ENCODE peak calls at places on chromosomes 2 and 18, in four cellular contexts. W, U, N and H are unnamed samples.

GRCh38 chr2:215664847-215665525 is 229.1 kb upstream of the FN1 start:
- DNase-seq in W (no peak), N (no peak), U (peak), H (no peak)

GRCh38 chr2:232876071-232876977 is 6.3 kb downstream of the SNORC start:
- DNase-seq in U (peak), N (no peak), W (no peak), H (peak)

GRCh38 chr2:9703701-9704221 is 73.0 kb upstream of the YWHAQ start:
- DNase-seq in U (peak), W (peak), N (peak), H (no peak)

GRCh38 chr18:3060667-3061580 is 48.0 kb upstream of the LPIN2 start:
- DNase-seq in N (no peak), W (no peak), U (no peak), H (no peak)

GRCh38 chr2:46181789-46182530 is 115.2 kb upstream of the EPAS1 start:
- DNase-seq in N (no peak), U (no peak), W (no peak), H (no peak)

GRCh38 chr2:228282371-228282770 is 100.9 kb upstream of the SPHKAP start:
- DNase-seq in U (no peak), N (no peak), W (no peak), H (no peak)

GRCh38 chr2:171318463-171318934 is 115.3 kb downstream of the METTL8 start:
- DNase-seq in U (no peak), W (peak), N (no peak), H (peak)

GRCh38 chr2:148519013-148519412 is 125.5 kb upstream of the EPC2 start:
- DNase-seq in W (no peak), N (no peak), U (no peak), H (peak)

GRCh38 chr2:99088017-99088416 is 53.5 kb upstream of the C2orf15 start:
- DNase-seq in W (no peak), U (no peak), N (no peak), H (no peak)

GRCh38 chr18:76394780-76395476 is 100.1 kb downstream of the ZNF516 start:
- DNase-seq in W (no peak), N (no peak), U (no peak), H (no peak)

GRCh38 chr2:136068828-136069227 is 49.1 kb downstream of the CXCR4 start:
- DNase-seq in W (no peak), U (no peak), N (no peak), H (no peak)

GRCh38 chr2:239268082-239268481 is 132.7 kb downstream of the HDAC4 start:
- DNase-seq in U (peak), W (no peak), N (peak), H (no peak)

GRCh38 chr2:233551491-233551890 is 15.1 kb downstream of the USP40 start:
- DNase-seq in W (no peak), U (peak), N (no peak), H (no peak)

GRCh38 chr18:9102391-9103216 is at the start of gene NDUFV2:
- DNase-seq in U (peak), N (peak), W (peak), H (peak)

GRCh38 chr2:10412380-10412779 is 35.7 kb downstream of the ODC1 start:
- DNase-seq in U (peak), W (peak), N (no peak), H (peak)

GRCh38 chr2:201664334-201664733 is 21.0 kb upstream of the TMEM237 start:
- DNase-seq in N (no peak), W (no peak), U (no peak), H (peak)

GRCh38 chr2:30666307-30666874 is 140.9 kb downstream of the CAPN13 start:
- DNase-seq in N (peak), U (peak), W (peak), H (peak)

GRCh38 chr18:46278481-46279465 is 174.6 kb downstream of the HAUS1 start:
- DNase-seq in U (no peak), W (no peak), N (no peak), H (no peak)

GRCh38 chr2:148645925-148646559 is 1.5 kb downstream of the EPC2 start:
- DNase-seq in N (peak), U (peak), W (no peak), H (peak)

GRCh38 chr2:238220274-238220891 is 16.9 kb upstream of the ILKAP start:
- DNase-seq in W (no peak), N (no peak), U (no peak), H (no peak)

GRCh38 chr2:567865-568638 is 109.2 kb downstream of the TMEM18 start:
- DNase-seq in U (no peak), N (peak), W (no peak), H (no peak)

GRCh38 chr2:173198338-173198737 is 122.7 kb downstream of the MAP3K20 start:
- DNase-seq in W (no peak), N (no peak), U (no peak), H (peak)

GRCh38 chr18:79693561-79694205 is 14.1 kb downstream of the CTDP1 start:
- DNase-seq in U (no peak), W (peak), N (no peak), H (peak)

GRCh38 chr18:53115876-53116585 is 776.0 kb downstream of the DCC start:
- DNase-seq in U (no peak), N (no peak), W (no peak), H (no peak)

GRCh38 chr2:216339456-216340279 is 32.6 kb downstream of the MARCHF4 start:
- DNase-seq in W (peak), U (peak), N (peak), H (peak)